ENCODE peak calls at places on chromosome 2, in ten cellular contexts. One of them, this sample, is unnamed.

GRCh38 chr2:9941196-9941995 is 10.1 kb upstream of the GRHL1 start:
- DNase-seq in ovary: no peak
- DNase-seq in endothelial cell of umbilical vein: no peak
- DNase-seq in body of pancreas: no peak
- DNase-seq in A549: no peak
- DNase-seq in gastrocnemius medialis: no peak
- DNase-seq in HCT116: no peak
- DNase-seq in stomach: no peak
- DNase-seq in Peyer's patch: no peak
- DNase-seq in right lobe of liver: no peak
- DNase-seq in this sample: no peak

GRCh38 chr2:20393986-20394385 is 43.3 kb upstream of the PUM2 start:
- DNase-seq in ovary: no peak
- DNase-seq in endothelial cell of umbilical vein: no peak
- DNase-seq in body of pancreas: no peak
- DNase-seq in A549: no peak
- DNase-seq in gastrocnemius medialis: no peak
- DNase-seq in HCT116: no peak
- DNase-seq in stomach: no peak
- DNase-seq in Peyer's patch: no peak
- DNase-seq in right lobe of liver: no peak
- DNase-seq in this sample: no peak

GRCh38 chr2:233082222-233082933 is 22.2 kb downstream of the INPP5D start:
- DNase-seq in ovary: no peak
- DNase-seq in endothelial cell of umbilical vein: no peak
- DNase-seq in body of pancreas: no peak
- DNase-seq in A549: no peak
- DNase-seq in gastrocnemius medialis: no peak
- DNase-seq in HCT116: no peak
- DNase-seq in stomach: no peak
- DNase-seq in Peyer's patch: peak
- DNase-seq in right lobe of liver: no peak
- DNase-seq in this sample: peak

GRCh38 chr2:67213270-67213670 is 183.9 kb upstream of the ETAA1 start:
- DNase-seq in ovary: no peak
- DNase-seq in endothelial cell of umbilical vein: no peak
- DNase-seq in body of pancreas: peak
- DNase-seq in A549: no peak
- DNase-seq in gastrocnemius medialis: no peak
- DNase-seq in HCT116: no peak
- DNase-seq in stomach: no peak
- DNase-seq in Peyer's patch: no peak
- DNase-seq in right lobe of liver: no peak
- DNase-seq in this sample: no peak

GRCh38 chr2:94986392-94986963 is 39.0 kb upstream of the MAL start:
- DNase-seq in ovary: no peak
- DNase-seq in endothelial cell of umbilical vein: peak
- DNase-seq in body of pancreas: peak
- DNase-seq in A549: peak
- DNase-seq in gastrocnemius medialis: no peak
- DNase-seq in HCT116: peak
- DNase-seq in stomach: peak
- DNase-seq in Peyer's patch: no peak
- DNase-seq in right lobe of liver: peak
- DNase-seq in this sample: peak

GRCh38 chr2:211837706-211838105 is 700.9 kb downstream of the ERBB4 start:
- DNase-seq in ovary: no peak
- DNase-seq in endothelial cell of umbilical vein: no peak
- DNase-seq in body of pancreas: no peak
- DNase-seq in A549: no peak
- DNase-seq in gastrocnemius medialis: no peak
- DNase-seq in HCT116: no peak
- DNase-seq in stomach: no peak
- DNase-seq in Peyer's patch: no peak
- DNase-seq in right lobe of liver: no peak
- DNase-seq in this sample: no peak

GRCh38 chr2:235925250-235925919 is 242.8 kb downstream of the GBX2 start:
- DNase-seq in ovary: no peak
- DNase-seq in endothelial cell of umbilical vein: no peak
- DNase-seq in body of pancreas: no peak
- DNase-seq in A549: no peak
- DNase-seq in gastrocnemius medialis: no peak
- DNase-seq in HCT116: no peak
- DNase-seq in stomach: no peak
- DNase-seq in Peyer's patch: no peak
- DNase-seq in right lobe of liver: no peak
- DNase-seq in this sample: no peak

GRCh38 chr2:15591692-15592463 is at the start of gene DDX1:
- DNase-seq in ovary: peak
- DNase-seq in endothelial cell of umbilical vein: peak
- DNase-seq in body of pancreas: peak
- DNase-seq in A549: peak
- DNase-seq in gastrocnemius medialis: peak
- DNase-seq in HCT116: peak
- DNase-seq in stomach: peak
- DNase-seq in Peyer's patch: peak
- DNase-seq in right lobe of liver: peak
- DNase-seq in this sample: peak

DNA sequence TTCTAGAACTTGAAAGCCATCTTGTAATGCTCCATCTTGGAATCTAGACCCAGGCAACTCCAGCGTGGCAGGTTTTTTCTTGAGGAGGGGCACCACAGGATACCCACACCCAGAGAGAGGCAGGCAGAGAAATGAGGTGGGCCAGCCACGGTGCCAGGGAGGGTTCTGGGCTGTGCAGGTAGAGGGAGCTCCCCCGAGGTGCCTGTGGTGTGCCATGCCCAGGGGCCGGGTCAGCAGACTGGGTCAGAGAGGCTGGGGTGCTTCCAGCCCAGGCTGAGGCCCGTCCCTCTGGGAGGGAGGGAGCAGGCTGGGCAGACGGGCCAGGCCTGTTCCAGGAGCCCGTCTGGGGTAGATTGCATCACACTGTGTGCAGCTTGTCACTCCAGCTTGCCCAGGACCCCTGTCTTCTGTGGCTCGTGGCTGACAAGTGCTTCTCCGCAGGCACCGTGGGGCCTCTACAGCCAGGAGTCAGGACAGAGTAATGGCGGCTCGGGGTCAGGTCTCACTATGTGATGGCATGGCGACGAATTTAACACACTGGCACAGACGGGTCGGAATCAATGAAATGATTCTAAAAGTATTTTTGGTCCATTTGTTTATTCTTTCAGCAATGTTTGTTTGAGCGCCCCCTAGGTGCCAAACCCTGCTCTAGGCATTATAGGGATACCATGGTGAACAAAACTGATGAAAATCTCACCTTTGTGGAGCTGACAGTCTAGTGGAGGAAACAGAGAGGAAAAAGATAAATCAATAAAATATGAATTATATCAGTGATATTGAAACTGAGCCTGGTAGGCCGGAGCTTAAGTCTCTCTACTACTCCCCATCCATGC is 144.0 kb downstream of the ACOXL start:
- DNase-seq in ovary: no peak
- DNase-seq in endothelial cell of umbilical vein: no peak
- DNase-seq in body of pancreas: no peak
- DNase-seq in A549: no peak
- DNase-seq in gastrocnemius medialis: no peak
- DNase-seq in HCT116: no peak
- DNase-seq in stomach: no peak
- DNase-seq in Peyer's patch: no peak
- DNase-seq in right lobe of liver: no peak
- DNase-seq in this sample: no peak
- H3K4me3 ChIP-seq in ovary: no peak
- H3K4me3 ChIP-seq in endothelial cell of umbilical vein: no peak
- H3K4me3 ChIP-seq in body of pancreas: no peak
- H3K4me3 ChIP-seq in A549: no peak
- H3K4me3 ChIP-seq in gastrocnemius medialis: no peak
- H3K4me3 ChIP-seq in HCT116: no peak
- H3K4me3 ChIP-seq in stomach: no peak
- H3K4me3 ChIP-seq in Peyer's patch: no peak
- H3K4me3 ChIP-seq in right lobe of liver: no peak
- H3K4me3 ChIP-seq in this sample: no peak

GRCh38 chr2:201118121-201118956 is 2.4 kb downstream of the CFLAR start:
- DNase-seq in ovary: peak
- DNase-seq in endothelial cell of umbilical vein: peak
- DNase-seq in body of pancreas: peak
- DNase-seq in A549: peak
- DNase-seq in gastrocnemius medialis: peak
- DNase-seq in HCT116: peak
- DNase-seq in stomach: peak
- DNase-seq in Peyer's patch: peak
- DNase-seq in right lobe of liver: peak
- DNase-seq in this sample: peak

GRCh38 chr2:201114846-201115245 is 1.1 kb upstream of the CFLAR start:
- DNase-seq in ovary: no peak
- DNase-seq in endothelial cell of umbilical vein: peak
- DNase-seq in body of pancreas: no peak
- DNase-seq in A549: no peak
- DNase-seq in gastrocnemius medialis: no peak
- DNase-seq in HCT116: no peak
- DNase-seq in stomach: no peak
- DNase-seq in Peyer's patch: no peak
- DNase-seq in right lobe of liver: no peak
- DNase-seq in this sample: no peak

GRCh38 chr2:201114350-201114749 is 1.6 kb upstream of the CFLAR start:
- DNase-seq in ovary: no peak
- DNase-seq in endothelial cell of umbilical vein: peak
- DNase-seq in body of pancreas: no peak
- DNase-seq in A549: no peak
- DNase-seq in gastrocnemius medialis: no peak
- DNase-seq in HCT116: no peak
- DNase-seq in stomach: no peak
- DNase-seq in Peyer's patch: no peak
- DNase-seq in right lobe of liver: no peak
- DNase-seq in this sample: no peak

GRCh38 chr2:201116959-201117734 is 1.2 kb downstream of the CFLAR start:
- DNase-seq in ovary: peak
- DNase-seq in endothelial cell of umbilical vein: peak
- DNase-seq in body of pancreas: peak
- DNase-seq in A549: peak
- DNase-seq in gastrocnemius medialis: peak
- DNase-seq in HCT116: peak
- DNase-seq in stomach: peak
- DNase-seq in Peyer's patch: no peak
- DNase-seq in right lobe of liver: peak
- DNase-seq in this sample: peak

DNA sequence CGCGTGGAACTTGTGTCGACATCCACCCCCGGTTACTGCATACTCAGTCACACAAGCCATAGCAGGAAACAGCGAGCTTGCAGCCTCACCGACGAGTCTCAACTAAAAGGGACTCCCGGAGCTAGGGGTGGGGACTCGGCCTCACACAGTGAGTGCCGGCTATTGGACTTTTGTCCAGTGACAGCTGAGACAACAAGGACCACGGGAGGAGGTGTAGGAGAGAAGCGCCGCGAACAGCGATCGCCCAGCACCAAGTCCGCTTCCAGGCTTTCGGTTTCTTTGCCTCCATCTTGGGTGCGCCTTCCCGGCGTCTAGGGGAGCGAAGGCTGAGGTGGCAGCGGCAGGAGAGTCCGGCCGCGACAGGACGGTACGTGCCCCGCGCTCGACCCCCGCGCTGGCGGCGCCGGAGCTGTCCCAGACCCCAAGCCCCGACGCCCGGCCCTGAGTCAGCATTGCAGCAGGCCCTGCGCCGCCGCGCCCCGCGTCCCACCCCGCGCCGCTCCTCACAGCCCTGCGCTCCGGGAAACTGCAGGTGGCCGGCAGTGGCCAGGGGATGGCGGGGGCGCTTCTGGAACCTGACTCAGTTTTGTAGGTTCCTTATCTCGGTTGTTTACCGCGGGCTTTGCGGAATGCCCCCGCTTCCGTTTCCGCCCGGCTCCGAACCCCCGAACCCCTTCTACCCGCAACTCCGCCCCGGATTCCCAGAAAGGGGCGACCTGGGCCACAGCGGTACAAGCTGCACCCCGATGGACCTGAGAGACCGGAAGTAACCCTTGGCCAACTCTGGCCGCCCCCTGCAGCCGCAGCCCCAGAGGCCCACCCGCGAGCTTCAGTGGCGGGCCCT is at the start of gene CFLAR:
- DNase-seq in ovary: peak
- DNase-seq in endothelial cell of umbilical vein: peak
- DNase-seq in body of pancreas: peak
- DNase-seq in A549: peak
- DNase-seq in gastrocnemius medialis: peak
- DNase-seq in HCT116: peak
- DNase-seq in stomach: peak
- DNase-seq in Peyer's patch: peak
- DNase-seq in right lobe of liver: peak
- DNase-seq in this sample: peak
- TF ChIP-seq POLR2A in ovary: peak
- TF ChIP-seq POLR2A in endothelial cell of umbilical vein: peak
- TF ChIP-seq POLR2A in body of pancreas: peak
- TF ChIP-seq POLR2A in A549: peak
- TF ChIP-seq POLR2A in gastrocnemius medialis: peak
- TF ChIP-seq POLR2A in HCT116: peak
- TF ChIP-seq POLR2A in stomach: peak
- TF ChIP-seq POLR2A in Peyer's patch: peak
- TF ChIP-seq POLR2A in right lobe of liver: peak
- TF ChIP-seq POLR2A in this sample: peak

DNA sequence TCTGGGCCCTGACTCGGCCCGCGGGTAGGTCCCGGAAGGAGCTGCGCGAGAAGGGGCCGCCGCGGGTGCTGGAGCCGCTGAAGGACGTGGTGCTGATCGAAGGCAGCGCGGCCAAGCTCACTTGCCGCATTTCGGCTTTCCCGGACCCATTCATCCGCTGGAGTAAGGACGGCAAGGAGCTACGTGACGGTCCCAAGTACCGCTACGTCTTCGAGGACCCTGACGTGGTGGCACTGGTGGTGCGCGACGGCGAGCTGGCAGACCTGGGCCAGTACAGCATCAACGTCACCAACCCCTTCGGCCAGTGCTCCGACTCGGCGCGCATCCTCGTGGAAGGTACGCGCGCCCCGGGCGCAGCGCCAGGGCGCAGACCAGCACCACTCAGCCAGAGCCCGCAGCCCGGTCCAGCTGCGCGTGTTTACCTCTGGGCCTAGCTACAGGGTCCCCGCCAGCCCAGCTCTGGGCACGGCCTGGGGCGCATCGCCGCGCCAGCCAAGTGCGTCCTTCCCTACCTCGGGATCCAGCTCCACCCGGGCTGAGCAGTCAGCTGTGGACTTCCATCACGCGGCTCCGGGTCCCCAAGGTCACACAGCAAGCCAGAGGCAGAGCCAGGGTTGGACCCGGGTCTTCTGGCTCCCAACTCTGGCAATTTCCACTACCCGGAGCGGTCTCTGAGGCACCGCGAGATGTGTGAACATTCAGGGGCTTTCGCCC is 1.8 kb upstream of the GMPPA start:
- DNase-seq in ovary: peak
- DNase-seq in endothelial cell of umbilical vein: no peak
- DNase-seq in body of pancreas: peak
- DNase-seq in A549: no peak
- DNase-seq in gastrocnemius medialis: peak
- DNase-seq in HCT116: no peak
- DNase-seq in stomach: peak
- DNase-seq in Peyer's patch: peak
- DNase-seq in right lobe of liver: no peak
- DNase-seq in this sample: no peak
- H3K4me3 ChIP-seq in ovary: peak
- H3K4me3 ChIP-seq in endothelial cell of umbilical vein: no peak
- H3K4me3 ChIP-seq in body of pancreas: no peak
- H3K4me3 ChIP-seq in A549: peak
- H3K4me3 ChIP-seq in gastrocnemius medialis: peak
- H3K4me3 ChIP-seq in HCT116: no peak
- H3K4me3 ChIP-seq in stomach: peak
- H3K4me3 ChIP-seq in Peyer's patch: peak
- H3K4me3 ChIP-seq in right lobe of liver: no peak
- H3K4me3 ChIP-seq in this sample: no peak

DNA sequence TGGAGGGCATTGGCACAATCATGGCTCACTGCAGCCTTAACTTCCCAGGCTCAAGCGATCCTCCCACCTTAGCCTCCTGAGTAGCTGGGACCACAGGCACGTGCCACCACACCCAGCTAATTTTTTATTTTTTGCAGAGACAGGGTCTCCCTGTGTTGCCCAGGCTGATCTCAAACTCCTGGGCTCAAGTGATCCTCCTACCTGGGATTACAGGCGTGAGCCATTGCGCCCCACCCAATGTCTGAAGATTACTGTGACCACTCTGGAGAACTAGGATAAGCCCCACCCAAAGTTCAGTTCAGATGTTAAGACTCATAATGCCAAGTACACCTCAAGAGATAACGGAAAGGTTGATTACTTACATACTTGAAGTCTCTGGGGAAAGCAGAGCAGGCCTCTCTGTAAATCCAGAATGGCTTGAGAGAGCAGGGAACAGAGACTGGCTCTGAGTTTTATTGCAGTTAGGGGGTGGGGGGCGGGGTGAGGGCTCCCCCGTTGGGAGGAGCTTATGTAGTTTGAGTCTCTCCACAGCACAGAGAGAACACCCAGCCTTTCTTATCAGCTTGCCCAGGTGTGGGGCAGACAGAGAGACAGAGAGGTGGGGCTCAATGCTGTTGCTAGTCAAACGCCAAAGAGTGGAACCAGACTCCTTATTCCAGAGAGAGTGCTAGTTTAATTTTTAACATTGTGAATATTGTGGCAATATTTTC is 26.5 kb upstream of the ERICH2 start:
- DNase-seq in ovary: no peak
- DNase-seq in endothelial cell of umbilical vein: no peak
- DNase-seq in body of pancreas: no peak
- DNase-seq in A549: no peak
- DNase-seq in gastrocnemius medialis: no peak
- DNase-seq in HCT116: no peak
- DNase-seq in stomach: no peak
- DNase-seq in Peyer's patch: no peak
- DNase-seq in right lobe of liver: no peak
- DNase-seq in this sample: peak
- TF ChIP-seq POLR2A in ovary: no peak
- TF ChIP-seq POLR2A in endothelial cell of umbilical vein: no peak
- TF ChIP-seq POLR2A in body of pancreas: no peak
- TF ChIP-seq POLR2A in A549: no peak
- TF ChIP-seq POLR2A in gastrocnemius medialis: no peak
- TF ChIP-seq POLR2A in HCT116: no peak
- TF ChIP-seq POLR2A in stomach: no peak
- TF ChIP-seq POLR2A in Peyer's patch: no peak
- TF ChIP-seq POLR2A in right lobe of liver: no peak
- TF ChIP-seq POLR2A in this sample: no peak